ENCODE peak calls at places on chromosomes 6 and 20, in six cellular contexts. One of them, this sample, is unnamed.

GRCh38 chr20:18103497-18103896 is 34.2 kb upstream of the KAT14 start:
- DNase-seq in kidney tubule cell: no peak
- DNase-seq in fibroblast of mammary gland: no peak
- DNase-seq in GM12865: no peak
- DNase-seq in activated CD8-positive, alpha-beta memory T cell treated with anti-CD3 and anti-CD28 coated beads for 1 hour: no peak
- DNase-seq in stimulated activated CD4-positive, alpha-beta T cell treated with anti-CD3 and anti-CD28 coated beads, Interleukin-1b, Interleukin-23, amount 100 ng/mL, for 48 hours: no peak
- DNase-seq in this sample: no peak

GRCh38 chr20:6783752-6784725 is 16.6 kb downstream of the BMP2 start:
- DNase-seq in fibroblast of mammary gland: no peak
- DNase-seq in GM12865: no peak
- DNase-seq in stimulated activated CD4-positive, alpha-beta T cell treated with anti-CD3 and anti-CD28 coated beads, Interleukin-1b, Interleukin-23, amount 100 ng/mL, for 48 hours: no peak
- DNase-seq in activated CD8-positive, alpha-beta memory T cell treated with anti-CD3 and anti-CD28 coated beads for 1 hour: no peak
- DNase-seq in kidney tubule cell: peak
- DNase-seq in this sample: no peak

GRCh38 chr6:163748036-163748435 is 333.5 kb downstream of the QKI start:
- DNase-seq in stimulated activated CD4-positive, alpha-beta T cell treated with anti-CD3 and anti-CD28 coated beads, Interleukin-1b, Interleukin-23, amount 100 ng/mL, for 48 hours: no peak
- DNase-seq in GM12865: no peak
- DNase-seq in activated CD8-positive, alpha-beta memory T cell treated with anti-CD3 and anti-CD28 coated beads for 1 hour: no peak
- DNase-seq in kidney tubule cell: no peak
- DNase-seq in fibroblast of mammary gland: no peak
- DNase-seq in this sample: no peak

GRCh38 chr6:152594726-152595125 is 42.4 kb downstream of the SYNE1 start:
- DNase-seq in stimulated activated CD4-positive, alpha-beta T cell treated with anti-CD3 and anti-CD28 coated beads, Interleukin-1b, Interleukin-23, amount 100 ng/mL, for 48 hours: no peak
- DNase-seq in GM12865: no peak
- DNase-seq in fibroblast of mammary gland: no peak
- DNase-seq in activated CD8-positive, alpha-beta memory T cell treated with anti-CD3 and anti-CD28 coated beads for 1 hour: no peak
- DNase-seq in kidney tubule cell: no peak
- DNase-seq in this sample: no peak

GRCh38 chr6:164346631-164347030 is 932.1 kb downstream of the QKI start:
- DNase-seq in GM12865: no peak
- DNase-seq in kidney tubule cell: no peak
- DNase-seq in stimulated activated CD4-positive, alpha-beta T cell treated with anti-CD3 and anti-CD28 coated beads, Interleukin-1b, Interleukin-23, amount 100 ng/mL, for 48 hours: no peak
- DNase-seq in fibroblast of mammary gland: no peak
- DNase-seq in activated CD8-positive, alpha-beta memory T cell treated with anti-CD3 and anti-CD28 coated beads for 1 hour: no peak
- DNase-seq in this sample: no peak

GRCh38 chr6:20028143-20028542 is 184.1 kb downstream of the MBOAT1 start:
- DNase-seq in kidney tubule cell: no peak
- DNase-seq in GM12865: no peak
- DNase-seq in stimulated activated CD4-positive, alpha-beta T cell treated with anti-CD3 and anti-CD28 coated beads, Interleukin-1b, Interleukin-23, amount 100 ng/mL, for 48 hours: no peak
- DNase-seq in activated CD8-positive, alpha-beta memory T cell treated with anti-CD3 and anti-CD28 coated beads for 1 hour: no peak
- DNase-seq in fibroblast of mammary gland: no peak
- DNase-seq in this sample: no peak

GRCh38 chr6:35370124-35370741 is 27.9 kb downstream of the PPARD start:
- DNase-seq in stimulated activated CD4-positive, alpha-beta T cell treated with anti-CD3 and anti-CD28 coated beads, Interleukin-1b, Interleukin-23, amount 100 ng/mL, for 48 hours: peak
- DNase-seq in GM12865: peak
- DNase-seq in activated CD8-positive, alpha-beta memory T cell treated with anti-CD3 and anti-CD28 coated beads for 1 hour: no peak
- DNase-seq in kidney tubule cell: peak
- DNase-seq in fibroblast of mammary gland: peak
- DNase-seq in this sample: no peak

GRCh38 chr6:74731921-74732320 is 473.9 kb downstream of the COL12A1 start:
- DNase-seq in activated CD8-positive, alpha-beta memory T cell treated with anti-CD3 and anti-CD28 coated beads for 1 hour: no peak
- DNase-seq in stimulated activated CD4-positive, alpha-beta T cell treated with anti-CD3 and anti-CD28 coated beads, Interleukin-1b, Interleukin-23, amount 100 ng/mL, for 48 hours: no peak
- DNase-seq in fibroblast of mammary gland: peak
- DNase-seq in kidney tubule cell: no peak
- DNase-seq in GM12865: no peak
- DNase-seq in this sample: no peak

GRCh38 chr6:39752835-39753744 is 27.9 kb upstream of the KIF6 start:
- DNase-seq in stimulated activated CD4-positive, alpha-beta T cell treated with anti-CD3 and anti-CD28 coated beads, Interleukin-1b, Interleukin-23, amount 100 ng/mL, for 48 hours: no peak
- DNase-seq in activated CD8-positive, alpha-beta memory T cell treated with anti-CD3 and anti-CD28 coated beads for 1 hour: no peak
- DNase-seq in fibroblast of mammary gland: no peak
- DNase-seq in kidney tubule cell: no peak
- DNase-seq in GM12865: peak
- DNase-seq in this sample: no peak

GRCh38 chr20:11204926-11205768 is 531.3 kb upstream of the JAG1 start:
- DNase-seq in stimulated activated CD4-positive, alpha-beta T cell treated with anti-CD3 and anti-CD28 coated beads, Interleukin-1b, Interleukin-23, amount 100 ng/mL, for 48 hours: no peak
- DNase-seq in GM12865: peak
- DNase-seq in fibroblast of mammary gland: peak
- DNase-seq in activated CD8-positive, alpha-beta memory T cell treated with anti-CD3 and anti-CD28 coated beads for 1 hour: no peak
- DNase-seq in kidney tubule cell: peak
- DNase-seq in this sample: peak

GRCh38 chr6:108831104-108831503 is 17.1 kb upstream of the ARMC2 start:
- DNase-seq in activated CD8-positive, alpha-beta memory T cell treated with anti-CD3 and anti-CD28 coated beads for 1 hour: no peak
- DNase-seq in stimulated activated CD4-positive, alpha-beta T cell treated with anti-CD3 and anti-CD28 coated beads, Interleukin-1b, Interleukin-23, amount 100 ng/mL, for 48 hours: no peak
- DNase-seq in GM12865: no peak
- DNase-seq in fibroblast of mammary gland: no peak
- DNase-seq in kidney tubule cell: no peak
- DNase-seq in this sample: no peak

GRCh38 chr6:33008944-33009861 is at the start of gene HLA-DOA:
- DNase-seq in kidney tubule cell: no peak
- DNase-seq in GM12865: peak
- DNase-seq in stimulated activated CD4-positive, alpha-beta T cell treated with anti-CD3 and anti-CD28 coated beads, Interleukin-1b, Interleukin-23, amount 100 ng/mL, for 48 hours: peak
- DNase-seq in fibroblast of mammary gland: peak
- DNase-seq in activated CD8-positive, alpha-beta memory T cell treated with anti-CD3 and anti-CD28 coated beads for 1 hour: peak
- DNase-seq in this sample: peak

GRCh38 chr6:110140650-110141049 is 38.8 kb downstream of the WASF1 start:
- DNase-seq in GM12865: no peak
- DNase-seq in fibroblast of mammary gland: peak
- DNase-seq in stimulated activated CD4-positive, alpha-beta T cell treated with anti-CD3 and anti-CD28 coated beads, Interleukin-1b, Interleukin-23, amount 100 ng/mL, for 48 hours: no peak
- DNase-seq in kidney tubule cell: peak
- DNase-seq in activated CD8-positive, alpha-beta memory T cell treated with anti-CD3 and anti-CD28 coated beads for 1 hour: no peak
- DNase-seq in this sample: no peak

GRCh38 chr6:26056583-26057350 is 30.5 kb upstream of the HFE start:
- DNase-seq in GM12865: peak
- DNase-seq in fibroblast of mammary gland: peak
- DNase-seq in activated CD8-positive, alpha-beta memory T cell treated with anti-CD3 and anti-CD28 coated beads for 1 hour: no peak
- DNase-seq in kidney tubule cell: no peak
- DNase-seq in stimulated activated CD4-positive, alpha-beta T cell treated with anti-CD3 and anti-CD28 coated beads, Interleukin-1b, Interleukin-23, amount 100 ng/mL, for 48 hours: no peak
- DNase-seq in this sample: peak

GRCh38 chr6:157531169-157531985 is 150.4 kb downstream of the ZDHHC14 start:
- DNase-seq in kidney tubule cell: peak
- DNase-seq in GM12865: no peak
- DNase-seq in activated CD8-positive, alpha-beta memory T cell treated with anti-CD3 and anti-CD28 coated beads for 1 hour: no peak
- DNase-seq in stimulated activated CD4-positive, alpha-beta T cell treated with anti-CD3 and anti-CD28 coated beads, Interleukin-1b, Interleukin-23, amount 100 ng/mL, for 48 hours: no peak
- DNase-seq in fibroblast of mammary gland: no peak
- DNase-seq in this sample: peak

GRCh38 chr20:52103911-52104545 is 87.6 kb downstream of the ZFP64 start:
- DNase-seq in fibroblast of mammary gland: peak
- DNase-seq in kidney tubule cell: no peak
- DNase-seq in GM12865: no peak
- DNase-seq in stimulated activated CD4-positive, alpha-beta T cell treated with anti-CD3 and anti-CD28 coated beads, Interleukin-1b, Interleukin-23, amount 100 ng/mL, for 48 hours: no peak
- DNase-seq in activated CD8-positive, alpha-beta memory T cell treated with anti-CD3 and anti-CD28 coated beads for 1 hour: no peak
- DNase-seq in this sample: peak

GRCh38 chr6:31366693-31367470 is 9.9 kb upstream of the HLA-B start:
- DNase-seq in activated CD8-positive, alpha-beta memory T cell treated with anti-CD3 and anti-CD28 coated beads for 1 hour: peak
- DNase-seq in GM12865: peak
- DNase-seq in fibroblast of mammary gland: peak
- DNase-seq in stimulated activated CD4-positive, alpha-beta T cell treated with anti-CD3 and anti-CD28 coated beads, Interleukin-1b, Interleukin-23, amount 100 ng/mL, for 48 hours: peak
- DNase-seq in kidney tubule cell: peak
- DNase-seq in this sample: peak

GRCh38 chr20:61956396-61957342 is 109.0 kb downstream of the TAF4 start:
- DNase-seq in activated CD8-positive, alpha-beta memory T cell treated with anti-CD3 and anti-CD28 coated beads for 1 hour: no peak
- DNase-seq in kidney tubule cell: no peak
- DNase-seq in GM12865: no peak
- DNase-seq in stimulated activated CD4-positive, alpha-beta T cell treated with anti-CD3 and anti-CD28 coated beads, Interleukin-1b, Interleukin-23, amount 100 ng/mL, for 48 hours: no peak
- DNase-seq in fibroblast of mammary gland: peak
- DNase-seq in this sample: peak

GRCh38 chr20:62287759-62288534 is 14.8 kb upstream of the ADRM1 start:
- DNase-seq in fibroblast of mammary gland: no peak
- DNase-seq in activated CD8-positive, alpha-beta memory T cell treated with anti-CD3 and anti-CD28 coated beads for 1 hour: no peak
- DNase-seq in stimulated activated CD4-positive, alpha-beta T cell treated with anti-CD3 and anti-CD28 coated beads, Interleukin-1b, Interleukin-23, amount 100 ng/mL, for 48 hours: no peak
- DNase-seq in GM12865: no peak
- DNase-seq in kidney tubule cell: no peak
- DNase-seq in this sample: no peak

GRCh38 chr6:80547827-80548226 is 441.4 kb downstream of the BCKDHB start:
- DNase-seq in stimulated activated CD4-positive, alpha-beta T cell treated with anti-CD3 and anti-CD28 coated beads, Interleukin-1b, Interleukin-23, amount 100 ng/mL, for 48 hours: no peak
- DNase-seq in kidney tubule cell: peak
- DNase-seq in activated CD8-positive, alpha-beta memory T cell treated with anti-CD3 and anti-CD28 coated beads for 1 hour: no peak
- DNase-seq in GM12865: no peak
- DNase-seq in fibroblast of mammary gland: peak
- DNase-seq in this sample: no peak

GRCh38 chr6:14828146-14828705 is 417.6 kb upstream of the JARID2 start:
- DNase-seq in fibroblast of mammary gland: no peak
- DNase-seq in stimulated activated CD4-positive, alpha-beta T cell treated with anti-CD3 and anti-CD28 coated beads, Interleukin-1b, Interleukin-23, amount 100 ng/mL, for 48 hours: no peak
- DNase-seq in GM12865: no peak
- DNase-seq in activated CD8-positive, alpha-beta memory T cell treated with anti-CD3 and anti-CD28 coated beads for 1 hour: no peak
- DNase-seq in kidney tubule cell: no peak
- DNase-seq in this sample: no peak

GRCh38 chr6:169249057-169249456 is 4.6 kb downstream of the THBS2 start:
- DNase-seq in kidney tubule cell: no peak
- DNase-seq in GM12865: no peak
- DNase-seq in fibroblast of mammary gland: no peak
- DNase-seq in activated CD8-positive, alpha-beta memory T cell treated with anti-CD3 and anti-CD28 coated beads for 1 hour: no peak
- DNase-seq in stimulated activated CD4-positive, alpha-beta T cell treated with anti-CD3 and anti-CD28 coated beads, Interleukin-1b, Interleukin-23, amount 100 ng/mL, for 48 hours: no peak
- DNase-seq in this sample: no peak

GRCh38 chr20:32945710-32946221 is 58.5 kb downstream of the SUN5 start:
- DNase-seq in kidney tubule cell: peak
- DNase-seq in GM12865: peak
- DNase-seq in stimulated activated CD4-positive, alpha-beta T cell treated with anti-CD3 and anti-CD28 coated beads, Interleukin-1b, Interleukin-23, amount 100 ng/mL, for 48 hours: peak
- DNase-seq in fibroblast of mammary gland: peak
- DNase-seq in activated CD8-positive, alpha-beta memory T cell treated with anti-CD3 and anti-CD28 coated beads for 1 hour: no peak
- DNase-seq in this sample: peak

GRCh38 chr20:52923123-52923543 is 49.0 kb upstream of the TSHZ2 start:
- DNase-seq in fibroblast of mammary gland: peak
- DNase-seq in activated CD8-positive, alpha-beta memory T cell treated with anti-CD3 and anti-CD28 coated beads for 1 hour: no peak
- DNase-seq in stimulated activated CD4-positive, alpha-beta T cell treated with anti-CD3 and anti-CD28 coated beads, Interleukin-1b, Interleukin-23, amount 100 ng/mL, for 48 hours: no peak
- DNase-seq in GM12865: peak
- DNase-seq in kidney tubule cell: peak
- DNase-seq in this sample: no peak

GRCh38 chr20:50921055-50921454 is 10.2 kb downstream of the ADNP start:
- DNase-seq in fibroblast of mammary gland: peak
- DNase-seq in GM12865: no peak
- DNase-seq in activated CD8-positive, alpha-beta memory T cell treated with anti-CD3 and anti-CD28 coated beads for 1 hour: no peak
- DNase-seq in kidney tubule cell: peak
- DNase-seq in stimulated activated CD4-positive, alpha-beta T cell treated with anti-CD3 and anti-CD28 coated beads, Interleukin-1b, Interleukin-23, amount 100 ng/mL, for 48 hours: no peak
- DNase-seq in this sample: no peak

GRCh38 chr20:37396520-37397075 is 50.7 kb downstream of the SRC start:
- DNase-seq in GM12865: no peak
- DNase-seq in stimulated activated CD4-positive, alpha-beta T cell treated with anti-CD3 and anti-CD28 coated beads, Interleukin-1b, Interleukin-23, amount 100 ng/mL, for 48 hours: no peak
- DNase-seq in kidney tubule cell: no peak
- DNase-seq in fibroblast of mammary gland: no peak
- DNase-seq in activated CD8-positive, alpha-beta memory T cell treated with anti-CD3 and anti-CD28 coated beads for 1 hour: no peak
- DNase-seq in this sample: peak

GRCh38 chr6:163663575-163663974 is 249.1 kb downstream of the QKI start:
- DNase-seq in GM12865: no peak
- DNase-seq in stimulated activated CD4-positive, alpha-beta T cell treated with anti-CD3 and anti-CD28 coated beads, Interleukin-1b, Interleukin-23, amount 100 ng/mL, for 48 hours: no peak
- DNase-seq in fibroblast of mammary gland: no peak
- DNase-seq in activated CD8-positive, alpha-beta memory T cell treated with anti-CD3 and anti-CD28 coated beads for 1 hour: no peak
- DNase-seq in kidney tubule cell: no peak
- DNase-seq in this sample: no peak

GRCh38 chr20:52209154-52209571 is 17.6 kb upstream of the ZFP64 start:
- DNase-seq in stimulated activated CD4-positive, alpha-beta T cell treated with anti-CD3 and anti-CD28 coated beads, Interleukin-1b, Interleukin-23, amount 100 ng/mL, for 48 hours: no peak
- DNase-seq in kidney tubule cell: no peak
- DNase-seq in fibroblast of mammary gland: no peak
- DNase-seq in activated CD8-positive, alpha-beta memory T cell treated with anti-CD3 and anti-CD28 coated beads for 1 hour: no peak
- DNase-seq in GM12865: no peak
- DNase-seq in this sample: no peak